ENCODE peak calls at places on chromosomes 11 and 22, in four cellular contexts. One of them, this sample, is unnamed. For H3K4me1, the result is how much of the 10 kb centered on the place peaks cover.

GRCh38 chr11:69402251-69402892 is 79.1 kb upstream of the LINC01488 start:
- DNase-seq in upper lobe of left lung: no peak
- DNase-seq in lower lobe of right lung: no peak
- DNase-seq in HCT116: no peak
- DNase-seq in this sample: no peak

GRCh38 chr11:107598225-107599139 is 7.5 kb downstream of the ELMOD1 start:
- DNase-seq in HCT116: peak
- DNase-seq in lower lobe of right lung: peak
- DNase-seq in upper lobe of left lung: peak
- DNase-seq in this sample: no peak

GRCh38 chr11:47905358-47906059 is 57.4 kb upstream of the NUP160 start:
- DNase-seq in HCT116: no peak
- DNase-seq in upper lobe of left lung: no peak
- DNase-seq in lower lobe of right lung: no peak
- DNase-seq in this sample: peak

GRCh38 chr11:24760681-24761080 is 263.8 kb downstream of the LUZP2 start:
- DNase-seq in lower lobe of right lung: no peak
- DNase-seq in HCT116: no peak
- DNase-seq in upper lobe of left lung: no peak
- DNase-seq in this sample: no peak

GRCh38 chr22:37618674-37619073 is 10.0 kb downstream of the GGA1 start:
- DNase-seq in lower lobe of right lung: no peak
- DNase-seq in HCT116: no peak
- DNase-seq in upper lobe of left lung: no peak
- DNase-seq in this sample: no peak

GRCh38 chr11:32852142-32852541 is 22.4 kb downstream of the PRRG4 start:
- DNase-seq in upper lobe of left lung: peak
- DNase-seq in HCT116: no peak
- DNase-seq in lower lobe of right lung: no peak
- DNase-seq in this sample: peak

GRCh38 chr11:64000026-64000739 is 13.9 kb downstream of the OTUB1 start:
- DNase-seq in upper lobe of left lung: peak
- DNase-seq in HCT116: no peak
- DNase-seq in lower lobe of right lung: peak
- DNase-seq in this sample: peak

GRCh38 chr22:38180841-38181452 is 683 bp downstream of the PLA2G6 start:
- DNase-seq in lower lobe of right lung: peak
- DNase-seq in upper lobe of left lung: peak
- DNase-seq in HCT116: no peak
- DNase-seq in this sample: no peak

GRCh38 chr11:110069158-110069737 is 23.9 kb upstream of the ZC3H12C start:
- DNase-seq in upper lobe of left lung: peak
- DNase-seq in lower lobe of right lung: peak
- DNase-seq in HCT116: peak
- DNase-seq in this sample: peak

GRCh38 chr11:112459001-112459400 is 198.3 kb upstream of the PLET1 start:
- DNase-seq in lower lobe of right lung: no peak
- DNase-seq in HCT116: no peak
- DNase-seq in upper lobe of left lung: no peak
- DNase-seq in this sample: no peak

GRCh38 chr22:35349368-35349703 is 31.6 kb upstream of the HMOX1 start:
- DNase-seq in upper lobe of left lung: no peak
- DNase-seq in HCT116: no peak
- DNase-seq in lower lobe of right lung: no peak
- DNase-seq in this sample: no peak

GRCh38 chr11:96050435-96051182 is 126.7 kb upstream of the MTMR2 start:
- DNase-seq in HCT116: no peak
- DNase-seq in lower lobe of right lung: no peak
- DNase-seq in upper lobe of left lung: no peak
- DNase-seq in this sample: peak

GRCh38 chr11:24844406-24844805 is 347.6 kb downstream of the LUZP2 start:
- DNase-seq in HCT116: no peak
- DNase-seq in lower lobe of right lung: no peak
- DNase-seq in upper lobe of left lung: no peak
- DNase-seq in this sample: no peak

GRCh38 chr11:107408762-107409200 is 48.8 kb downstream of the CWF19L2 start:
- DNase-seq in lower lobe of right lung: no peak
- DNase-seq in upper lobe of left lung: no peak
- DNase-seq in HCT116: no peak
- DNase-seq in this sample: no peak

GRCh38 chr11:128530119-128531091 is 57.0 kb downstream of the ETS1 start:
- DNase-seq in upper lobe of left lung: no peak
- DNase-seq in lower lobe of right lung: no peak
- DNase-seq in HCT116: no peak
- DNase-seq in this sample: peak

GRCh38 chr22:31647516-31647915 is 14.5 kb downstream of the PISD start:
- DNase-seq in HCT116: no peak
- DNase-seq in upper lobe of left lung: no peak
- DNase-seq in lower lobe of right lung: no peak
- DNase-seq in this sample: peak

GRCh38 chr11:93652161-93652597 is 9.3 kb upstream of the CEP295 start:
- DNase-seq in upper lobe of left lung: no peak
- DNase-seq in lower lobe of right lung: no peak
- DNase-seq in HCT116: no peak
- DNase-seq in this sample: peak

GRCh38 chr22:25161017-25161915 is 38.4 kb upstream of the CRYBB3 start:
- DNase-seq in upper lobe of left lung: no peak
- DNase-seq in lower lobe of right lung: no peak
- DNase-seq in HCT116: no peak
- DNase-seq in this sample: no peak

GRCh38 chr11:71165771-71166170 is 86.6 kb downstream of the SHANK2 start:
- DNase-seq in lower lobe of right lung: no peak
- DNase-seq in upper lobe of left lung: no peak
- DNase-seq in HCT116: no peak
- DNase-seq in this sample: no peak

GRCh38 chr22:36472689-36473088 is 8.8 kb downstream of the TXN2 start:
- DNase-seq in HCT116: no peak
- DNase-seq in lower lobe of right lung: no peak
- DNase-seq in upper lobe of left lung: no peak
- DNase-seq in this sample: no peak

GRCh38 chr11:118411523-118411922 is 10.1 kb downstream of the ATP5MG start:
- DNase-seq in HCT116: no peak
- DNase-seq in upper lobe of left lung: no peak
- DNase-seq in lower lobe of right lung: no peak
- DNase-seq in this sample: no peak

GRCh38 chr22:30803679-30804078 is 109.0 kb downstream of the OSBP2 start:
- DNase-seq in lower lobe of right lung: no peak
- DNase-seq in HCT116: no peak
- DNase-seq in upper lobe of left lung: no peak
- DNase-seq in this sample: no peak

GRCh38 chr11:18394928-18395734 is 768 bp downstream of the LDHA start:
- DNase-seq in upper lobe of left lung: peak
- DNase-seq in HCT116: no peak
- DNase-seq in lower lobe of right lung: no peak
- DNase-seq in this sample: peak

GRCh38 chr22:37044634-37045625 is 6.6 kb upstream of the KCTD17 start:
- DNase-seq in HCT116: no peak
- DNase-seq in lower lobe of right lung: no peak
- DNase-seq in upper lobe of left lung: no peak
- DNase-seq in this sample: no peak

GRCh38 chr11:2268911-2269600 is 1.3 kb downstream of the ASCL2 start:
- DNase-seq in HCT116: no peak
- DNase-seq in lower lobe of right lung: peak
- DNase-seq in upper lobe of left lung: peak
- DNase-seq in this sample: peak

GRCh38 chr11:65422633-65423515 is at the start of gene NEAT1:
- DNase-seq in HCT116: peak
- DNase-seq in upper lobe of left lung: peak
- DNase-seq in lower lobe of right lung: peak
- DNase-seq in this sample: peak

GRCh38 chr11:128840137-128840536 is 27.0 kb downstream of the KCNJ1 start:
- DNase-seq in upper lobe of left lung: no peak
- DNase-seq in lower lobe of right lung: no peak
- DNase-seq in HCT116: no peak
- DNase-seq in this sample: no peak

GRCh38 chr11:70692131-70692530 is 293.8 kb downstream of the CTTN start:
- DNase-seq in upper lobe of left lung: no peak
- DNase-seq in HCT116: no peak
- DNase-seq in lower lobe of right lung: no peak
- DNase-seq in this sample: no peak

GRCh38 chr11:75577198-75577597 is 15.1 kb downstream of the SERPINH1 start:
- DNase-seq in lower lobe of right lung: peak
- DNase-seq in upper lobe of left lung: no peak
- DNase-seq in HCT116: no peak
- DNase-seq in this sample: no peak

GRCh38 chr11:69280994-69281393 is 13.0 kb upstream of the MYEOV start:
- DNase-seq in lower lobe of right lung: no peak
- DNase-seq in HCT116: peak
- DNase-seq in upper lobe of left lung: no peak
- DNase-seq in this sample: peak

GRCh38 chr11:68328374-68329091 is 16.1 kb downstream of the LRP5 start:
- DNase-seq in upper lobe of left lung: no peak
- DNase-seq in HCT116: no peak
- DNase-seq in lower lobe of right lung: no peak
- DNase-seq in this sample: peak

GRCh38 chr11:3220101-3220500 is 1.5 kb upstream of the MRGPRG start:
- DNase-seq in upper lobe of left lung: no peak
- DNase-seq in HCT116: no peak
- DNase-seq in lower lobe of right lung: no peak
- DNase-seq in this sample: no peak

GRCh38 chr22:37378642-37379058 is 48.6 kb downstream of the ELFN2 start:
- DNase-seq in upper lobe of left lung: no peak
- DNase-seq in lower lobe of right lung: no peak
- DNase-seq in HCT116: no peak
- DNase-seq in this sample: no peak

GRCh38 chr11:69321877-69322350 is 28.0 kb downstream of the MYEOV start:
- DNase-seq in upper lobe of left lung: no peak
- DNase-seq in HCT116: no peak
- DNase-seq in lower lobe of right lung: no peak
- DNase-seq in this sample: peak

GRCh38 chr11:44536779-44537516 is 28.5 kb upstream of the CD82 start:
- DNase-seq in upper lobe of left lung: no peak
- DNase-seq in lower lobe of right lung: no peak
- DNase-seq in HCT116: no peak
- DNase-seq in this sample: no peak

GRCh38 chr11:86706341-86707131 is 34.1 kb upstream of the ME3 start:
- DNase-seq in lower lobe of right lung: no peak
- DNase-seq in upper lobe of left lung: no peak
- DNase-seq in HCT116: no peak
- DNase-seq in this sample: no peak

GRCh38 chr22:23862103-23862502 is 4.4 kb downstream of the SLC2A11 start:
- DNase-seq in HCT116: peak
- DNase-seq in lower lobe of right lung: peak
- DNase-seq in upper lobe of left lung: peak
- DNase-seq in this sample: peak

GRCh38 chr11:64777449-64778222 is 706 bp downstream of the SF1 start:
- DNase-seq in upper lobe of left lung: peak
- DNase-seq in lower lobe of right lung: peak
- DNase-seq in HCT116: no peak
- DNase-seq in this sample: peak

GRCh38 chr22:50530280-50530856 is 556 bp upstream of the TYMP start:
- DNase-seq in lower lobe of right lung: peak
- DNase-seq in HCT116: peak
- DNase-seq in upper lobe of left lung: peak
- DNase-seq in this sample: peak

GRCh38 chr22:50531546-50532352 is 1.9 kb upstream of the TYMP start:
- DNase-seq in lower lobe of right lung: peak
- DNase-seq in HCT116: no peak
- DNase-seq in upper lobe of left lung: peak
- DNase-seq in this sample: peak

GRCh38 chr22:50532353-50532700 is 2.5 kb upstream of the TYMP start:
- DNase-seq in upper lobe of left lung: peak
- DNase-seq in lower lobe of right lung: peak
- DNase-seq in HCT116: no peak
- DNase-seq in this sample: no peak

GRCh38 chr22:50529416-50530279 is at the start of gene TYMP:
- DNase-seq in HCT116: no peak
- DNase-seq in lower lobe of right lung: peak
- DNase-seq in upper lobe of left lung: peak
- DNase-seq in this sample: no peak

GRCh38 chr22:50530857-50531545 is 1.2 kb upstream of the TYMP start:
- DNase-seq in lower lobe of right lung: peak
- DNase-seq in HCT116: peak
- DNase-seq in upper lobe of left lung: peak
- DNase-seq in this sample: peak
- H3K4me1 ChIP-seq in lower lobe of right lung: half or more
- H3K4me1 ChIP-seq in HCT116: half or more
- H3K4me1 ChIP-seq in upper lobe of left lung: under half
- H3K4me1 ChIP-seq in this sample: under half

GRCh38 chr22:46055176-46055850 is 78.4 kb upstream of the WNT7B start:
- DNase-seq in upper lobe of left lung: peak
- DNase-seq in HCT116: no peak
- DNase-seq in lower lobe of right lung: peak
- DNase-seq in this sample: no peak
- H3K4me3 ChIP-seq in upper lobe of left lung: peak
- H3K4me3 ChIP-seq in HCT116: peak
- H3K4me3 ChIP-seq in lower lobe of right lung: peak
- H3K4me3 ChIP-seq in this sample: peak

GRCh38 chr11:17036666-17037658 is 22.7 kb upstream of the PLEKHA7 start:
- DNase-seq in upper lobe of left lung: no peak
- DNase-seq in HCT116: peak
- DNase-seq in lower lobe of right lung: no peak
- DNase-seq in this sample: no peak
- TF ChIP-seq CTCF in upper lobe of left lung: no peak
- TF ChIP-seq CTCF in HCT116: peak
- TF ChIP-seq CTCF in lower lobe of right lung: no peak
- TF ChIP-seq CTCF in this sample: no peak

DNA sequence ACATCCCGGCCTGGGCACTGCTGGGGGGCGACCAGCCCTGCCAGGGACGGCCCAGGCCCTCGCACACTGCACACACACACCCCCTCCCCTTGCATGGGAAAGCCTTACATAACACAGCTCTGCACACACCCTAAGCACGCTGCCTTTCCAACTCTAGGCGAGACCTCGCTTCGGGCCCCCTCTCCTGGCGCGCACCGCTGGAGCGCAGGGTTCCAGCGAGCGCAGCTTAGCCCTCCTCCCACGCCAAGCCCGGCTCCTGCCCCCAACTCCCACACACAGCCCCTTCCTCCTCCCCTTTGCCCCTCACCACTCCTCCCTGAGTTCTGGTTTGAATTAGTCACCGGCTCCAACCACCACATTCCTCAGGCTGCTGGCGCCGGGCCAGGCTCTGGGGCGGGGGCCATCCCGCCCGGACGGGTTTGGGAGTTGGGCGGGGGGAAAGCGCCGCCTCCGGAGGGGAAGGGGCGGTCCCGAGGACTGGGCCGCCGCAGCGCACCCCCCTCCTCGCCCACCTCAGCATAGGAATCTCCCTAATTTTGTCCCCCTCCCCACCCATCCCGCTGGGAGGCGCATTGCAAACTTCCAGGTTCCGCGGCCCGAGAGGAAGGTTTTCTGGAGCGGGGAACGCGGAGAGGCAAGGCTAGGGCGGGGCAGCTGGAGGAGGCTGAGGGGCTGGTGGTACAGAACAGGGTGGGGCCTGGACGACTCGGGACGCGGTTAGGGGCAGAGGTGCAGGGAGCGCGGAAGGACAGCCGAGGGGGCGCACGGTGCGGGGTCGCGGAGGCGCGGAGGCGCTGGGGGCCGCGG is 966 bp downstream of the AHNAK start:
- DNase-seq in lower lobe of right lung: peak
- DNase-seq in HCT116: peak
- DNase-seq in upper lobe of left lung: peak
- DNase-seq in this sample: peak
- H3K4me1 ChIP-seq in lower lobe of right lung: half or more
- H3K4me1 ChIP-seq in HCT116: half or more
- H3K4me1 ChIP-seq in upper lobe of left lung: half or more
- H3K4me1 ChIP-seq in this sample: under half

This sample was measured in fibroblast of lung.